ENCODE peak calls at places on chromosomes 7 and 10, in ten cellular contexts. D is A673; Y is Right ventricle myocardium inferior; F is CD4-positive, alpha-beta memory T cell; C is RWPE1; N is stimulated activated CD4-positive, alpha-beta T cell treated with anti-CD3 and anti-CD28 coated beads, Interleukin-15, amount 100 ng/mL, for 24 hours; X is mammary epithelial cell; A is iris pigment epithelial cell; J is stomach; T is effector CD4-positive, alpha-beta T cell. Q is an unnamed sample.

GRCh38 chr7:73633323-73633722 is 9.0 kb upstream of the MLXIPL start:
- DNase-seq in X (no peak), N (no peak), D (no peak), T (no peak), J (no peak), A (no peak), F (no peak), C (no peak), Y (no peak), Q (no peak)

GRCh38 chr10:70757856-70758255 is 27.3 kb downstream of the TBATA start:
- DNase-seq in J (no peak), C (no peak), A (no peak), X (no peak), N (no peak), D (no peak), Y (no peak), F (no peak), T (no peak), Q (no peak)

GRCh38 chr10:30026080-30026479 is 33.3 kb downstream of the JCAD start:
- DNase-seq in N (no peak), J (no peak), F (no peak), A (no peak), C (no peak), D (no peak), T (no peak), X (no peak), Y (no peak), Q (no peak)

GRCh38 chr10:88966785-88967184 is 14.2 kb upstream of the ACTA2 start:
- DNase-seq in Y (peak; percentile 73), C (no peak), T (no peak), F (no peak), N (no peak), X (no peak), J (no peak), A (no peak), D (no peak), Q (no peak)

GRCh38 chr7:70066844-70067243 is 468.6 kb downstream of the AUTS2 start:
- DNase-seq in J (no peak), N (no peak), A (no peak), X (no peak), T (no peak), D (no peak), F (no peak), Y (no peak), C (no peak), Q (no peak)

GRCh38 chr7:138308116-138308515 is 151.9 kb upstream of the TRIM24 start:
- DNase-seq in D (no peak), A (no peak), X (no peak), F (no peak), N (no peak), C (no peak), T (no peak), Y (no peak), J (no peak), Q (no peak)

GRCh38 chr7:101747758-101748345 is 69.6 kb upstream of the CUX1 start:
- DNase-seq in X (no peak), T (no peak), N (no peak), D (no peak), J (no peak), Y (no peak), C (no peak), F (no peak), A (no peak), Q (no peak)

GRCh38 chr7:77827999-77828398 is 29.4 kb downstream of the PHTF2 start:
- DNase-seq in C (no peak), F (no peak), J (no peak), N (no peak), T (no peak), A (no peak), Y (no peak), X (no peak), D (no peak), Q (no peak)

GRCh38 chr7:26346611-26347200 is 55.0 kb downstream of the SNX10 start:
- DNase-seq in C (peak; percentile 85), Y (no peak), X (peak; percentile 94), A (peak; percentile 12), J (no peak), N (peak; percentile 5), F (no peak), D (no peak), T (no peak), Q (no peak)

GRCh38 chr10:6803429-6803783 is 223.3 kb upstream of the PRKCQ start:
- DNase-seq in N (no peak), C (no peak), J (no peak), X (no peak), T (no peak), Y (no peak), A (no peak), F (no peak), D (no peak), Q (no peak)

GRCh38 chr10:69232252-69232651 is 12.1 kb downstream of the HKDC1 start:
- DNase-seq in X (peak; percentile 76), T (no peak), F (no peak), A (peak; percentile 86), C (peak; percentile 90), Y (no peak), N (no peak), J (no peak), D (no peak), Q (no peak)

GRCh38 chr7:67463983-67464382 is 467.4 kb downstream of the TYW1 start:
- DNase-seq in Y (no peak), J (no peak), A (no peak), D (no peak), F (no peak), T (no peak), X (no peak), N (no peak), C (no peak), Q (no peak)

GRCh38 chr7:75977741-75978140 is 16.7 kb downstream of the TMEM120A start:
- DNase-seq in A (no peak), X (no peak), F (no peak), J (no peak), C (no peak), N (no peak), T (no peak), D (no peak), Y (peak; percentile 84), Q (no peak)

GRCh38 chr10:48454302-48455054 is 148.0 kb downstream of the MAPK8 start:
- DNase-seq in A (no peak), Y (no peak), D (no peak), F (no peak), N (no peak), C (no peak), X (no peak), J (peak; percentile 56), T (no peak), Q (no peak)

GRCh38 chr7:99794585-99795502 is 10.9 kb upstream of the CYP3A4 start:
- DNase-seq in C (no peak), D (no peak), A (peak; percentile 9), X (no peak), T (no peak), J (no peak), F (no peak), N (no peak), Y (no peak), Q (no peak)

GRCh38 chr10:129761166-129761565 is 202.9 kb downstream of the EBF3 start:
- DNase-seq in D (no peak), X (no peak), J (peak; percentile 8), T (no peak), Y (no peak), C (no peak), F (no peak), A (no peak), N (no peak), Q (no peak)

GRCh38 chr7:22700559-22701002 is 26.4 kb upstream of the IL6 start:
- DNase-seq in T (no peak), C (no peak), D (no peak), X (no peak), J (no peak), F (no peak), Y (no peak), N (peak; percentile 12), A (peak; percentile 57), Q (no peak)

GRCh38 chr10:23067939-23068775 is 27.2 kb upstream of the MSRB2 start:
- DNase-seq in T (peak; percentile 58), F (peak; percentile 47), D (peak; percentile 79), Y (peak; percentile 87), A (peak; percentile 59), X (peak; percentile 51), J (peak; percentile 90), N (peak; percentile 77), C (peak; percentile 64), Q (peak; percentile 34)

GRCh38 chr10:83432296-83433045 is 706.8 kb upstream of the GHITM start:
- DNase-seq in A (no peak), X (no peak), N (no peak), J (no peak), T (no peak), D (no peak), F (no peak), C (no peak), Y (no peak), Q (no peak)

GRCh38 chr10:69123306-69123746 is 652 bp upstream of the VPS26A start:
- DNase-seq in C (peak; percentile 45), J (peak; percentile 58), F (no peak), A (peak; percentile 87), N (no peak), Y (no peak), X (peak; percentile 69), T (no peak), D (peak; percentile 77), Q (no peak)

GRCh38 chr7:12281026-12281425 is 69.9 kb downstream of the TMEM106B start:
- DNase-seq in X (peak; percentile 26), C (no peak), D (no peak), N (no peak), J (no peak), T (no peak), Y (no peak), A (peak; percentile 64), F (no peak), Q (no peak)

GRCh38 chr10:70584941-70585544 is 17.5 kb downstream of the PRF1 start:
- DNase-seq in D (peak; percentile 85), X (no peak), T (no peak), Y (no peak), F (no peak), A (peak; percentile 16), N (no peak), C (no peak), J (no peak), Q (no peak)

GRCh38 chr10:79947787-79948424 is 999 bp downstream of the SFTPD start:
- DNase-seq in F (no peak), X (no peak), N (no peak), A (no peak), T (no peak), C (no peak), Y (no peak), D (no peak), J (no peak), Q (no peak)

GRCh38 chr10:11424456-11425287 is 186.8 kb downstream of the USP6NL start:
- DNase-seq in C (peak; percentile 64), Y (no peak), D (peak; percentile 73), T (no peak), F (no peak), A (peak; percentile 70), J (peak; percentile 54), N (no peak), X (peak; percentile 9), Q (no peak)

GRCh38 chr10:114634607-114634974 is 23.5 kb downstream of the ABLIM1 start:
- DNase-seq in N (peak; percentile 8), J (no peak), F (no peak), A (peak; percentile 91), X (peak; percentile 78), Y (no peak), C (peak; percentile 90), T (no peak), D (peak; percentile 72), Q (no peak)

GRCh38 chr7:26858735-26859134 is 5.7 kb downstream of the SKAP2 start:
- DNase-seq in J (no peak), N (no peak), Y (no peak), X (peak; percentile 60), C (no peak), A (no peak), T (no peak), F (no peak), D (no peak), Q (no peak)

Q was measured in activated effector memory CD4-positive, alpha-beta T cell treated with Interleukin-2 at 50 U/mL for 16 hours.